ENCODE peak calls at places on chromosome 17, in four cellular contexts. C, F, E and M are unnamed samples.

GRCh38 chr17:11391134-11391533 is 150.1 kb downstream of the SHISA6 start:
- DNase-seq in F (no peak), E (peak; percentile 24), C (no peak), M (no peak)

GRCh38 chr17:56926704-56927103 is 12.9 kb upstream of the TRIM25 start:
- DNase-seq in F (no peak), E (no peak), C (no peak), M (no peak)

GRCh38 chr17:28046034-28046825 is 3.8 kb downstream of the NLK start:
- DNase-seq in E (no peak), F (no peak), C (no peak), M (no peak)

GRCh38 chr17:910503-911194 is 68.9 kb downstream of the NXN start:
- DNase-seq in F (peak; percentile 71), C (no peak), E (no peak), M (no peak)

GRCh38 chr17:17725853-17726720 is 44.8 kb downstream of the RAI1 start:
- DNase-seq in F (no peak), E (no peak), C (no peak), M (no peak)

GRCh38 chr17:17180141-17180603 is 26.0 kb downstream of the PLD6 start:
- DNase-seq in F (no peak), E (no peak), C (no peak), M (no peak)

GRCh38 chr17:4263282-4264215 is at the start of gene ANKFY1:
- DNase-seq in F (peak; percentile 93), C (peak; percentile 92), E (peak; percentile 96), M (peak; percentile 97)

GRCh38 chr17:49360796-49361128 is 1.3 kb downstream of the ZNF652 start:
- DNase-seq in E (no peak), C (peak; percentile 21), F (no peak), M (peak; percentile 18)

GRCh38 chr17:57256708-57257112 is 387 bp downstream of the MSI2 start:
- DNase-seq in E (peak; percentile 29), F (no peak), C (no peak), M (no peak)

GRCh38 chr17:64230551-64231408 is 32.3 kb downstream of the TEX2 start:
- DNase-seq in F (peak; percentile 85), E (no peak), C (peak; percentile 97), M (no peak)

GRCh38 chr17:17570207-17570797 is 21.2 kb downstream of the PEMT start:
- DNase-seq in C (peak; percentile 13), F (no peak), E (peak; percentile 79), M (peak; percentile 48)

GRCh38 chr17:49031965-49032928 is 35.1 kb downstream of the IGF2BP1 start:
- DNase-seq in C (peak; percentile 81), F (peak; percentile 56), E (peak; percentile 58), M (peak; percentile 51)

GRCh38 chr17:38560503-38561318 is 45.0 kb downstream of the SRCIN1 start:
- DNase-seq in C (peak; percentile 42), E (no peak), F (peak; percentile 18), M (peak; percentile 50)

GRCh38 chr17:59152925-59153324 is 2.1 kb downstream of the SKA2 start:
- DNase-seq in F (no peak), E (no peak), C (no peak), M (no peak)

GRCh38 chr17:48545022-48545376 is at the start of gene HOXB2:
- DNase-seq in C (peak; percentile 77), F (peak; percentile 61), E (no peak), M (peak; percentile 52)

GRCh38 chr17:60947100-60947499 is 269.4 kb downstream of the BCAS3 start:
- DNase-seq in F (peak; percentile 43), E (no peak), C (peak; percentile 86), M (no peak)

GRCh38 chr17:40456396-40456951 is 13.2 kb downstream of the IGFBP4 start:
- DNase-seq in F (no peak), C (no peak), E (no peak), M (no peak)

GRCh38 chr17:55421179-55421934 is at the start of gene MMD:
- DNase-seq in F (no peak), E (no peak), C (no peak), M (peak; percentile 49)

GRCh38 chr17:70563301-70563820 is 394.0 kb downstream of the KCNJ2 start:
- DNase-seq in C (peak; percentile 62), F (peak; percentile 1), E (no peak), M (no peak)

GRCh38 chr17:50149425-50150353 is 788 bp downstream of the PPP1R9B start:
- DNase-seq in E (peak; percentile 74), F (peak; percentile 58), C (peak; percentile 48), M (peak; percentile 72)

GRCh38 chr17:80191720-80192265 is 22.0 kb downstream of the CARD14 start:
- DNase-seq in C (no peak), E (no peak), F (no peak), M (no peak)

GRCh38 chr17:50290074-50290702 is 15.9 kb downstream of the TMEM92 start:
- DNase-seq in E (peak; percentile 72), C (peak; percentile 100), F (peak; percentile 98), M (no peak)

GRCh38 chr17:8016632-8017424 is 14.4 kb downstream of the GUCY2D start:
- DNase-seq in F (no peak), E (peak; percentile 74), C (no peak), M (peak; percentile 70)

GRCh38 chr17:7351665-7352558 is at the start of gene KCTD11:
- DNase-seq in E (peak; percentile 96), F (peak; percentile 91), C (peak; percentile 88), M (peak; percentile 90)

GRCh38 chr17:36550491-36551417 is 6.0 kb downstream of the GGNBP2 start:
- DNase-seq in E (no peak), C (no peak), F (no peak), M (no peak)

GRCh38 chr17:231191-231965 is 49.9 kb upstream of the DOC2B start:
- DNase-seq in C (no peak), F (no peak), E (peak; percentile 10), M (no peak)

GRCh38 chr17:62994931-62995330 is 28.9 kb downstream of the TANC2 start:
- DNase-seq in F (no peak), C (peak; percentile 15), E (no peak), M (no peak)

GRCh38 chr17:52297230-52298010 is 138.9 kb upstream of the CA10 start:
- DNase-seq in C (no peak), E (no peak), F (no peak), M (no peak)
- TF ChIP-seq CTCF in C (no peak), E (peak; percentile 43), F (no peak), M (no peak)

DNA sequence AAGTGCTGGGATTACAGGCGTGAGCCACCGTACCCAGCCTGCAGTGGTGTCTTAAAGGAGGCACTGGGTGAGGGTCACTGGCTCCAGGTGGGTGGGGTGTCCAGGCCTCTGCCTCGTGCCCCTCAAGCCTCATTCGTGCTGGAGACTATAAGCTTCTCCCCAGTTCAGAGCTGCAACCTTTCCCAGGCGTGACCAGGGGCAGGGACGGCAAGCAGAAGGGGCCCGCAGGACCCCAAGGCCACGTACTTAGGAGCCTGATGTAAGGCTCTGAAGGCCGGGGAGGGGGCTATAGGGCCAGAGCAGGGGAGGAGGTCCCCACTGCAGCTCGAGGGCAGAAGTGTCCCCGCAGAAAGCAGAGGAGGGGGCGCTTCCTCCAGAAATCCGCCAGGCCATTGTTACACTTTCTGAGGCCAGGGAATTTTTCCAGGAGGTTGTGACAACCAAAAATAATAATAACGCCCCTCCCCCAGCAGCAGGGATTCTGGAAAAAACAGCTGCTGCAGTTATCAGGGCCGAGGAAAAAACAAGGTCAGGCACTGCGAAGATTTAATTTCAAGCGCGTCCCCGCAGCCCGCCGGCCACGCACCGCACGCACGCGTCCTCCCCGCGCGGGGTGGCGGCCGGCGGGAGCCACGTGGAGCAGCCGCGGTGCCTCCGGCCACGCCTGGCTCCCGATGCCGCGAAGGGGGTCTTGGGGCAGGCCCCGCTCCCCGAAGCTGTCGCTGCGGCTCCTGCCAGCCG is 45.7 kb upstream of the SLC38A10 start:
- DNase-seq in C (no peak), F (no peak), E (peak; percentile 77), M (no peak)
- TF ChIP-seq CTCF in C (no peak), F (no peak), E (no peak), M (no peak)

DNA sequence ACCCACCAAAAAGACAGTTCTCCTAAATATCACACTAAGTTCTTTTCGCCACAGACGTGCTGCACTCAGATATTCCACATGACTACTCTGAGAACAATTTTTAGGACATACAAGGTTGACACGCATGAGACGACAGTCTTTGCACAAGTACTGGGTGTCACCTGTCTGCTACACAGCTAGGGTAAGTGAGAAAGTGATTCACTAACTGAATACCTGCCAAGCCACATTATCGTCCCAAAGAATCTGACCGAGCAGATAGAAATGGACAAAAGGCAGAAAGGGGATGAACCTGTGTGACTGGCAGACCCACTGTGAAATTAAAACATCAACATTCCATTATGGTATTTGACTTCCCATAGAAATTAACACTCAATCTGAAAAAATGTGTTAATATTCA is 21.2 kb downstream of the SRP68 start:
- DNase-seq in E (no peak), F (no peak), C (no peak), M (no peak)
- TF ChIP-seq CTCF in E (no peak), F (no peak), C (no peak), M (no peak)

DNA sequence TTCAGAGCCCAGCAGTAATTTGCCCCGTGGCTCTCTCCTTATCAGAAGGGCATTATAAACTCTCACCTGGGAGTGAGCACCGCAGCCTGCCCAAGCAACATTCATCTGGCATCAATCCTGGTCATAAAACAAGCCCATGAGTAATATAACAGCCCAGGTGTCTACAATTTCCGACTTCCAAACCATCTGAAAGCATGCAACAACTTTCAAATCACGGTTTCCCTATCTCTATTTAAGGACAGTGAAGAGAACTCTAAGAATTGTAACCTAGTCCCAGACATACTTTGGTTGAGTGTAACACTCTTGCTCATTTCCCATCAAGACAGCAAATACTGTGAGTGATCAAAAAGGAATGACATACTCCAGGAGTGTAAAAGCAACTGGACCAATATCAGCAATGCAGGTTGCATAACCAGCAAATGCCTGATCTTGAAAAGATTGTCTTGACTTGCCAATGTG is 487.4 kb upstream of the SOX9 start:
- DNase-seq in E (no peak), F (peak; percentile 88), C (peak; percentile 92), M (no peak)
- TF ChIP-seq CTCF in E (no peak), F (no peak), C (no peak), M (no peak)

DNA sequence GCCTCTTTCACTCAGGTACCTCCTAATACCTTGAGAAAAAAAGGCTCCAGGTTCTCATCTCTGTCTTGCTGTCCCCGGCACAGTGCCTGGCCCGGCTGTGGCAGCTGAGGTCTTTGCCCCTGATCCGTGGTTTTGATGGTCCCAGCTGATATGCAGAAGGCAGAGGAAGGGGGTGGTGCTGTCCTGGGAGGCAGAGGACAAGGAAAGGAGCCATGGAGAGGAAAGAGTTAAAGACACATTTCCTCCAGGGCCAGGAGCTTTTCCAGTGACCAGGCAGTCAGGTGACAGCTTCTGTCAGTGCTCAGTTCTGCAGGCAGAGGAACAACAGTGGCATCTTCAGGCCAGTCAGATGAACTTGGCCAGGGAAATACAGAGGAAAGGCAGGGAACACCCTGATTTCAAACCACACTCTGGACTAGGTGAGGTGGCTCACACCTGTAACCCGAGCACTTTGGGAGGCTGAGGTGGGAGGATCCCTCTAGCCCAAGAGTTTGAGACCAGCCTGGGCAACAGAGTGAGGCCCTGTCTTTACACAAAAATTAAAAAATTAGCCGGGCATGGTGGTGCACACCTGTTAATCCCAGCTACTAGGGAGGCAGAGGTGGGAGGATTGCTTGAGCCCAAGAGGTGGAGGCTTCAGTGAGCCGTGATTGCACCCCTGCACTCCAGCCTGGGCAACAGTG is 3.3 kb upstream of the COG1 start:
- DNase-seq in F (peak; percentile 55), E (no peak), C (peak; percentile 76), M (peak; percentile 54)
- TF ChIP-seq CTCF in F (peak; percentile 72), E (peak; percentile 15), C (peak; percentile 73), M (peak; percentile 67)